ENCODE peak calls at places on chromosomes 16 and 17, in five cellular contexts. U is heart left ventricle, O is endothelial cell of umbilical vein, K is stomach, C is IMR-90. R is an unnamed sample.

GRCh38 chr16:57192146-57192545 is 6.0 kb downstream of the RSPRY1 start:
- DNase-seq in K (no peak), U (no peak), O (no peak), C (peak), R (no peak)

GRCh38 chr16:23518435-23518891 is 8.2 kb upstream of the GGA2 start:
- DNase-seq in C (peak), K (no peak), U (no peak), O (peak), R (no peak)

GRCh38 chr16:89409161-89409711 is 81.1 kb downstream of the ANKRD11 start:
- DNase-seq in U (no peak), O (peak), C (peak), K (no peak), R (no peak)

GRCh38 chr16:55478827-55479559 is at the start of gene MMP2:
- DNase-seq in U (peak), K (peak), C (peak), O (peak), R (peak)

GRCh38 chr16:50591800-50592771 is 43.9 kb downstream of the NKD1 start:
- DNase-seq in O (no peak), C (no peak), U (peak), K (peak), R (peak)

GRCh38 chr17:82215095-82215971 is 2.7 kb upstream of the CCDC57 start:
- DNase-seq in C (no peak), U (peak), K (no peak), O (no peak), R (no peak)

GRCh38 chr16:9042943-9043680 is 48.3 kb upstream of the HAPSTR1 start:
- DNase-seq in O (no peak), U (no peak), C (peak), K (no peak), R (no peak)

GRCh38 chr16:4318171-4318910 is 2.5 kb downstream of the GLIS2 start:
- DNase-seq in O (no peak), U (no peak), K (no peak), C (no peak), R (no peak)

GRCh38 chr16:66587881-66588600 is 8.8 kb downstream of the CMTM2 start:
- DNase-seq in U (no peak), C (no peak), K (no peak), O (no peak), R (no peak)

GRCh38 chr16:85625485-85626117 is 12.5 kb downstream of the GSE1 start:
- DNase-seq in K (no peak), O (no peak), C (no peak), U (no peak), R (no peak)

GRCh38 chr17:35057332-35057915 is 6.1 kb downstream of the RFFL start:
- DNase-seq in U (no peak), O (no peak), C (no peak), K (no peak), R (no peak)

GRCh38 chr17:80825471-80826345 is 165.9 kb upstream of the CHMP6 start:
- DNase-seq in C (no peak), O (no peak), U (no peak), K (no peak), R (no peak)

GRCh38 chr17:42275527-42276358 is 448 bp downstream of the STAT5B start:
- DNase-seq in K (no peak), C (peak), U (peak), O (peak), R (peak)

GRCh38 chr16:84637709-84638108 is 10.6 kb upstream of the KLHL36 start:
- DNase-seq in U (no peak), K (no peak), O (no peak), C (no peak), R (no peak)

GRCh38 chr16:67269766-67270165 is 9.6 kb upstream of the PLEKHG4 start:
- DNase-seq in O (peak), K (no peak), C (no peak), U (no peak), R (no peak)

GRCh38 chr17:37742762-37743611 is 1.9 kb downstream of the HNF1B start:
- DNase-seq in K (peak), U (no peak), O (no peak), C (no peak), R (no peak)

GRCh38 chr16:9500872-9501271 is 409.4 kb downstream of the HAPSTR1 start:
- DNase-seq in C (no peak), K (no peak), U (no peak), O (no peak), R (no peak)

GRCh38 chr17:63945851-63946439 is 13.8 kb upstream of the CD79B start:
- DNase-seq in C (no peak), U (no peak), O (no peak), K (no peak), R (no peak)

GRCh38 chr16:48959204-48959603 is 322.4 kb downstream of the CBLN1 start:
- DNase-seq in O (no peak), C (no peak), U (no peak), K (no peak), R (no peak)

GRCh38 chr17:35254107-35254802 is 11.4 kb downstream of the SLFN5 start:
- DNase-seq in O (peak), U (peak), C (peak), K (peak), R (peak)

GRCh38 chr17:57461082-57461481 is 204.8 kb downstream of the MSI2 start:
- DNase-seq in K (no peak), U (no peak), C (peak), O (no peak), R (no peak)

GRCh38 chr17:29176500-29177351 is 3.5 kb downstream of the MYO18A start:
- DNase-seq in C (peak), O (peak), K (peak), U (peak), R (peak)

GRCh38 chr17:39754958-39755549 is 17.3 kb downstream of the GRB7 start:
- DNase-seq in K (no peak), C (no peak), O (no peak), U (no peak), R (no peak)

GRCh38 chr17:28033972-28034714 is 8.3 kb upstream of the NLK start:
- DNase-seq in O (peak), C (peak), K (no peak), U (peak), R (no peak)

GRCh38 chr17:13750783-13751484 is 149.2 kb upstream of the HS3ST3A1 start:
- DNase-seq in O (no peak), K (no peak), U (no peak), C (peak), R (no peak)

GRCh38 chr16:19389246-19389645 is 28.4 kb upstream of the TMC5 start:
- DNase-seq in U (no peak), O (peak), K (peak), C (no peak), R (no peak)

GRCh38 chr16:83952587-83952939 is 477 bp upstream of the OSGIN1 start:
- DNase-seq in O (no peak), U (no peak), K (peak), C (no peak), R (no peak)

GRCh38 chr17:29622337-29623282 is at the start of gene CORO6:
- DNase-seq in O (peak), C (peak), U (peak), K (peak), R (peak)

GRCh38 chr17:66347661-66348604 is 45.5 kb downstream of the PRKCA start:
- DNase-seq in U (no peak), C (peak), O (no peak), K (no peak), R (no peak)

GRCh38 chr16:27951752-27952151 is 111.8 kb downstream of the GSG1L start:
- DNase-seq in U (no peak), C (peak), K (no peak), O (no peak), R (no peak)

GRCh38 chr17:55238931-55239297 is 25.8 kb upstream of the HLF start:
- DNase-seq in O (no peak), K (no peak), C (no peak), U (no peak), R (no peak)

GRCh38 chr16:89764711-89765201 is 43.4 kb downstream of the ZNF276 start:
- DNase-seq in C (no peak), O (no peak), U (peak), K (peak), R (no peak)

GRCh38 chr16:3099732-3100499 is 822 bp upstream of the ZSCAN10 start:
- DNase-seq in U (peak), K (peak), C (peak), O (peak), R (peak)

GRCh38 chr16:3099395-3099731 is 269 bp upstream of the ZSCAN10 start:
- DNase-seq in C (no peak), O (no peak), U (no peak), K (no peak), R (no peak)

GRCh38 chr16:3101841-3102470 is 2.9 kb upstream of the ZSCAN10 start:
- DNase-seq in C (no peak), K (no peak), U (peak), O (peak), R (no peak)

GRCh38 chr16:3098459-3099394 is at the start of gene ZSCAN10:
- DNase-seq in C (no peak), K (no peak), O (no peak), U (no peak), R (no peak)

GRCh38 chr16:3101018-3101840 is 2.1 kb upstream of the ZSCAN10 start:
- DNase-seq in C (no peak), O (peak), K (no peak), U (no peak), R (no peak)
- TF ChIP-seq CTCF in C (peak), O (peak), K (no peak), U (peak), R (no peak)

GRCh38 chr17:77141846-77142449 is 1.2 kb downstream of the SEC14L1 start:
- DNase-seq in U (no peak), C (no peak), O (no peak), K (no peak), R (no peak)
- H3K27ac ChIP-seq in U (peak), C (no peak), O (peak), K (peak), R (peak)

GRCh38 chr16:3123986-3124886 is 10.6 kb upstream of the ZNF213 start:
- DNase-seq in O (peak), C (peak), K (peak), U (peak), R (peak)

GRCh38 chr16:3127745-3128144 is 7.1 kb upstream of the ZNF213 start:
- DNase-seq in C (no peak), O (no peak), U (no peak), K (no peak), R (no peak)

GRCh38 chr16:3134338-3135119 is at the start of gene ZNF213:
- DNase-seq in C (peak), U (peak), K (peak), O (peak), R (peak)

GRCh38 chr16:3131755-3132377 is 3.0 kb upstream of the ZNF213 start:
- DNase-seq in O (peak), C (peak), K (peak), U (no peak), R (no peak)

DNA sequence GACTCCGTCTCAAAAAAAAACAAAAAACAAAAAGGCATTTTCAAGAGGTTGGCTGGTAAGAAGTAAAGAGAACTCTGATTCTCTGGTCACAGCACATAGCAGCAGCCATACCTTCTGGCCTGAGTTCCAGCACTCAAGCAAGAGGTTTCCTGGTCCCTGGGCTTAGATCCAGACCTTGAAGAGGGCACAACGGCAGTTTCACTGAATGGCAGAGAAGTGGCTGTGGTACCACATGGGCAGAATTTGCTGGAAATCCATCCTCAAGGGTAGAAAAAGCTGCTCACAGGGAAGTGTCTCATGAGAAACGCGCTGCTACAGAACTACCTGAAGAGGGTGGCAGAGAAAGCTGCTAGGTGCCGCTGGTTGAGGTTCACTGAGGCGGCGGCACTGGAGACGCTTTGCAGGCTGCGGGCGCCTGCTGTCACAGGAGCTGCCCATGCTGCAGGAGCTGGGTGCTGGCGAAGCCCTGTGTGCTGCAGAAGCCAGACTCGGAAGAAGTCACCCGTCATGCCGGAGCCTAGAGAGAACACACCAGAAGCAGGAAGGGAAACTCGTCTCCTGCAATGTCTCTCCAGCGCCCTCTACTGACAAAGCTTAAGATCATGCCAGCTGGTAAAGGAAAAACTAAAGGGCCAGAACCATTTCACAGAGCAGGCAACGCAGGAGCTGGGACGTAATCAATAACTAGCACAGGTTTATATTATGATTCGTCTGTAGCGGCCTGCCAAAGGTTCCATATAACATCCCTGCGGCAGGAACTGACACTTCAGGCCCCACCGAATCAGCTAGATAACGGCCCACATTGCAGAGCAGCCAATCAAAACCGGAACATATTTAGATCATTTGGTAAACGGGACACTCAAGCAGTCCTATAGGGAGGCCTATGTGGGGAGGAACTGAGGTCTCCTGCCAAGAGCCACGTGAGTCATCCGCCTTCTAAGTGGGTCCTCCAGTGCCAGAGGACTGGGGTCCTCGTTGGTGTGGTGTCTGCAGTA is 5.4 kb upstream of the ZNF213 start:
- DNase-seq in O (peak), C (peak), K (peak), U (peak), R (peak)
- TF ChIP-seq POLR2A in O (peak), C (no peak), K (no peak), U (no peak), R (no peak)

GRCh38 chr17:47792457-47792856 is 29.1 kb downstream of the OSBPL7 start:
- DNase-seq in O (no peak), K (no peak), C (no peak), U (no peak), R (no peak)

GRCh38 chr17:47792979-47793378 is 28.6 kb downstream of the OSBPL7 start:
- DNase-seq in K (no peak), C (no peak), U (no peak), O (no peak), R (no peak)

GRCh38 chr17:47791025-47791424 is 30.6 kb downstream of the OSBPL7 start:
- DNase-seq in C (no peak), K (no peak), O (no peak), U (no peak), R (no peak)

GRCh38 chr17:47785538-47786123 is 36.0 kb downstream of the OSBPL7 start:
- DNase-seq in C (peak), U (no peak), O (peak), K (no peak), R (no peak)

DNA sequence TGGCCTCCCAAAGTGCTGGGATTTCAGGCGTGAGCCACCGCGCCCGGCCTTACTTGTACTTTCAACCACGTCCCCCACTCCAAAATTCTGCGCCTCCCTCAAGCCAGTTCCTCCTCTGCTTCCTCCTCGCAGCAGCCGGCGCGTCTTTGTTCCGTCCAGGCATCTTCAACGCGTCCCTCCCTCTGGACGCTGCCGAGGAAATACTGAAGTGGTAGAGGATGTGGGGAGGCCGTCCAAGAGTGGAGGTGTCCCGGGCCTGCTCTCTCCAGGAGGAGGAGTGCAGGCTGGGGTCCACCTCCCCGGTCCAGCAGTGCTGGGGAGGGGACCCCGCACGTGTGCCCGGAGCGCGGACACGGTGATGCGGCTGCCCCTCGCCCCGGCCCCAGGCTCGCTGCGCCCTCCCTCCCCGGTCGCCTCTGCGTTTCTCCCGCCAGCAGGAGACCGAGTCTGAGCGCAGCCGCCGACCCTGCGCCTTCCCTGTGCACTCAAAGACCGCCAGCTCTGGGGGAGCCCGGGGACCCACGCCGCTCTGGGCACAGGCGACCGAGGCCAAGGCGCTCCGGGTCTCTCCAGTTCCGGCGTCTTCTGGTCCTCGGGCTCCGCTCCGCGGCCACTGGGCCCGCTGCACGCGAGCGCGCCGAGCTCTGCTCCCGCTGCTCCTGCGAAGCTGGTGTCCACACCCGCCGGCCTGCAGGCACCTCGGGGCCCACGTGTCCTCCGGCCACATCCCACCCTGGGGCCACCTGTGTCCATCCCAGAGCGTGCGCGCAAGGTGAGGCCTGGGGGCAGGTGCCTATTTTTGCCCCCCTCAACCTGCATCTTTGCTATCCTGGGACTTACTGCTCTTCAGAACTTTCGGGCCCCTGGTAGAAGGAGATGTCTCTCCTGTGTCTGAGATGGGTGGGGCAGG is 31.7 kb downstream of the OSBPL7 start:
- DNase-seq in O (peak), U (peak), K (peak), C (peak), R (no peak)
- TF ChIP-seq CTCF in O (peak), U (peak), K (no peak), C (peak), R (no peak)

GRCh38 chr17:75020331-75021110 is 8.1 kb downstream of the MRPL58 start:
- DNase-seq in C (no peak), O (no peak), K (no peak), U (no peak), R (no peak)

GRCh38 chr17:75019146-75019545 is 6.7 kb downstream of the MRPL58 start:
- DNase-seq in K (no peak), O (no peak), U (no peak), C (no peak), R (no peak)

GRCh38 chr17:75024686-75025397 is 12.4 kb downstream of the MRPL58 start:
- DNase-seq in K (no peak), C (no peak), U (no peak), O (no peak), R (no peak)

GRCh38 chr17:75019710-75020109 is 7.2 kb downstream of the MRPL58 start:
- DNase-seq in K (no peak), C (no peak), O (no peak), U (no peak), R (no peak)
- H3K27ac ChIP-seq in K (no peak), C (no peak), O (no peak), U (no peak), R (no peak)

DNA sequence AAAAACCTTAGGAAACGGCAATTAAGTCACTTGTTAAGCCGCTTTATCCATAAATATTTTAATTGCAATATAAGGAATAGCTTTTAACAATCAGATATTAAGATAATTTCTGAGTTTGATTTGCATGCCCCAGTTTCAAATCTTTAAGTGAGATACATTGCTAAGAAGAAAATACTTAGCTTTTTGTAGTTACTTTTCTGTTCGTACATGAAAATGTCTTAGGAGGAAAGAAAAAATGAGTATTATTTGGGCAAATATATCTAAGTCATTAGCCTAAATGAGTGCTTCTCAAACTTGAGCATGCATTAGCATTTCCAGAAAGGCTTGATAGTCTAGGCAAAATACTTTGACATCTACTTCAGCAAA is 6.4 kb downstream of the ZNF207 start:
- DNase-seq in O (no peak), U (no peak), C (no peak), K (no peak), R (no peak)
- TF ChIP-seq POLR2A in O (no peak), U (no peak), C (no peak), K (no peak), R (no peak)

GRCh38 chr17:8947201-8947600 is 18.3 kb downstream of the PIK3R5 start:
- DNase-seq in O (no peak), K (no peak), C (no peak), U (no peak), R (no peak)
- TF ChIP-seq CTCF in O (no peak), K (no peak), C (no peak), U (no peak), R (no peak)

GRCh38 chr17:50095626-50096037 is 481 bp downstream of the PDK2 start:
- DNase-seq in C (no peak), O (no peak), K (no peak), U (no peak), R (peak)

GRCh38 chr17:50094243-50094752 is 853 bp upstream of the PDK2 start:
- DNase-seq in C (peak), U (peak), O (peak), K (peak), R (peak)

GRCh38 chr17:50093246-50093645 is 1.9 kb upstream of the PDK2 start:
- DNase-seq in U (no peak), K (no peak), O (no peak), C (no peak), R (no peak)

GRCh38 chr17:50094753-50095616 is at the start of gene PDK2:
- DNase-seq in K (peak), O (peak), C (peak), U (peak), R (peak)

DNA sequence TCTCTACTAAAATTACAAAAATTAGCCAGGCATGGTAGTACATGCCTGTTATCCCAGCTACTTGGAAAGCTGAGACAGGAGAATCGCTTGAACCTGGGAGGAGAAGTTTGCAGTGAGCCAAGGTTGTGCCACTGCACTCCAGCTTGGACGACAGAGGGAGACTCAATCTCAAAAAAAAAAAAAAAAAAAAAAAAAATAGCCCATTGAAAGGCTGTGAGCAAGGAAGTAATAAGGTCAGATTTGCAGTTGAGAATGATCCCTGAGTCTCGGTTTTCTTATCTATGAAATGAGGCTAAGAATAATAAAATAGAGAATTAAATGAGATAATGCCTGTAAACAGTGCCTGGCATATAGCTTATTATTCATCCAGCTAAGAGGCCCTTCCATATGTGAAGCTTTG is 1.3 kb upstream of the PDK2 start:
- DNase-seq in C (no peak), O (no peak), U (no peak), K (no peak), R (no peak)
- H3K27ac ChIP-seq in C (no peak), O (no peak), U (no peak), K (peak), R (peak)

GRCh38 chr16:2699791-2700600 is 17.7 kb downstream of the KCTD5 start:
- DNase-seq in C (no peak), O (no peak), U (no peak), K (no peak), R (no peak)
- TF ChIP-seq POLR2A in C (no peak), O (no peak), U (no peak), K (no peak), R (no peak)